ENCODE peak calls at places on chromosomes 7 and 10, in ten cellular contexts. E, N, D, F, S, V, Z, I, M and W are unnamed samples.

GRCh38 chr7:149799397-149800168 is 26.2 kb upstream of the ZNF467 start:
- DNase-seq in E (peak; percentile 53), D (no peak), S (peak; percentile 63), F (peak; percentile 33), I (peak; percentile 58), M (peak; percentile 84), Z (peak; percentile 75), V (no peak), N (no peak), W (peak; percentile 82)

GRCh38 chr10:47060356-47060755 is 149.1 kb downstream of the PTPN20 start:
- DNase-seq in M (no peak), Z (no peak), D (no peak), V (no peak), S (no peak), E (no peak), F (no peak), N (no peak), I (no peak), W (no peak)

GRCh38 chr10:88012627-88013026 is 149.2 kb downstream of the PTEN start:
- DNase-seq in M (no peak), D (peak; percentile 24), F (no peak), V (no peak), Z (no peak), S (no peak), E (no peak), I (no peak), N (no peak), W (no peak)

GRCh38 chr10:55629792-55630490 is 731.1 kb downstream of the ZWINT start:
- DNase-seq in E (peak; percentile 77), S (no peak), F (peak; percentile 78), I (peak; percentile 48), V (no peak), Z (peak; percentile 64), D (peak; percentile 67), N (no peak), M (no peak), W (peak; percentile 65)

GRCh38 chr7:124497209-124497608 is 268.4 kb downstream of the GPR37 start:
- DNase-seq in Z (no peak), F (no peak), I (no peak), D (no peak), V (no peak), S (no peak), N (no peak), M (no peak), E (no peak), W (no peak)

GRCh38 chr7:30252885-30253795 is 31.3 kb upstream of the ZNRF2 start:
- DNase-seq in V (no peak), D (peak; percentile 39), M (no peak), I (no peak), S (no peak), N (peak; percentile 60), E (peak; percentile 34), F (peak; percentile 11), Z (no peak), W (no peak)

GRCh38 chr7:20858913-20859312 is 72.2 kb upstream of the SP8 start:
- DNase-seq in Z (no peak), D (no peak), S (no peak), V (no peak), E (no peak), I (no peak), N (no peak), F (no peak), M (no peak), W (no peak)

GRCh38 chr10:97519342-97519741 is 20.6 kb downstream of the UBTD1 start:
- DNase-seq in V (no peak), N (no peak), S (no peak), Z (no peak), M (no peak), I (no peak), E (no peak), D (peak; percentile 49), F (no peak), W (no peak)

GRCh38 chr10:12663863-12664262 is 314.5 kb downstream of the CAMK1D start:
- DNase-seq in S (no peak), N (no peak), D (no peak), V (no peak), Z (no peak), E (no peak), I (no peak), F (peak; percentile 13), M (no peak), W (no peak)

GRCh38 chr7:108358553-108358952 is 97.7 kb downstream of the NRCAM start:
- DNase-seq in N (peak; percentile 93), F (peak; percentile 87), M (no peak), S (no peak), Z (peak; percentile 47), V (no peak), D (peak; percentile 65), E (peak; percentile 83), I (no peak), W (peak; percentile 32)

GRCh38 chr10:118101501-118101900 is 54.8 kb upstream of the RAB11FIP2 start:
- DNase-seq in I (no peak), M (no peak), N (no peak), F (no peak), E (no peak), Z (no peak), V (no peak), S (no peak), D (peak; percentile 78), W (no peak)

GRCh38 chr10:24463683-24464426 is 254.9 kb downstream of the KIAA1217 start:
- DNase-seq in S (no peak), N (peak; percentile 82), D (peak; percentile 89), E (peak; percentile 66), M (no peak), V (no peak), Z (no peak), I (peak; percentile 68), F (peak; percentile 96), W (no peak)

GRCh38 chr7:84536256-84536870 is 341.8 kb upstream of the SEMA3A start:
- DNase-seq in N (peak; percentile 70), D (peak; percentile 40), I (no peak), F (peak; percentile 82), S (no peak), V (no peak), E (no peak), M (no peak), Z (no peak), W (no peak)

GRCh38 chr10:36086976-36087726 is 445.1 kb upstream of the FZD8 start:
- DNase-seq in M (no peak), N (no peak), S (no peak), I (no peak), D (no peak), V (no peak), Z (no peak), F (peak; percentile 82), E (no peak), W (no peak)

GRCh38 chr7:18457832-18458231 is 37.7 kb upstream of the HDAC9 start:
- DNase-seq in Z (no peak), D (no peak), F (no peak), I (no peak), V (no peak), N (peak; percentile 70), S (no peak), E (no peak), M (no peak), W (no peak)

GRCh38 chr7:73766556-73767229 is 3.4 kb downstream of the CLDN3 start:
- DNase-seq in D (no peak), M (no peak), Z (no peak), F (no peak), E (no peak), V (no peak), I (peak; percentile 80), N (no peak), S (no peak), W (no peak)
- H3K9me2 ChIP-seq in D (no peaks in the 10 kb centered on the region), M (no peaks in the 10 kb centered on the region), Z (no peaks in the 10 kb centered on the region), F (no peaks in the 10 kb centered on the region), E (no peaks in the 10 kb centered on the region), V (no peaks in the 10 kb centered on the region), I (no peaks in the 10 kb centered on the region), N (no peaks in the 10 kb centered on the region), S (no peaks in the 10 kb centered on the region), W (peaks cover 8% of the 10 kb centered on the region)

DNA sequence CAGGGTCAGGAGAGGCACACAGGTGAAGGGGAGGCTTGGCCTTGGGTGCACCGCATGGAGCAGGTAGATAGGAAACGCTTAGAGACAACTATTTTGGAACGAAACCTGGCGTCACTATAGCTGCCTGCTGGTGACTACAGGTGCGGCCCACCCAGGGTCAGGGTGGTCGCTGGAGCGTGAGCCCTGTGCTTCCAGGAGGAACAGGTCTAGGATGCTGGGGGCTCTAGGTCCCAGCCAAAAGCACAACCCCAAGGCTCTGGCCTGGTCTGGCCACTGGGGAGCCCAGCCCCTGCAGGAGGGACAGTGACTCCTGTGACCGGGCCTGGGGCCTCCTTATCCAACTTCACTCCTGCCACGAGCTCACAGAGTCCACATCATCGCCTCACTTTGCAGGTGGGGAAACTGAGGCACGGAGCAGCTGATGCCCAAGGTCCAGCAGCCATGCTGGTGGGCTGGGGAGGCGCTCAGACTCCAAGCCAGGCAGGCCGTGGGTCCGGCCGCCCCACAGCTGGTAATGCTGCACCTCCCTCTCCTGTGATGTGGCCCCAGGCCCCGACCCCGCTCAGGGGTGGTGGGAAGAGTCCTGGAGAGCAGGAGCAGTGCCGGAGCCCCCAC is 9.0 kb downstream of the LFNG start:
- DNase-seq in V (no peak), N (no peak), E (no peak), F (no peak), S (no peak), Z (no peak), I (no peak), M (no peak), D (no peak), W (peak; percentile 1)
- H3K4me1 ChIP-seq in V (peaks cover 61% of the 10 kb centered on the region), N (peaks cover 78% of the 10 kb centered on the region), E (peaks cover 42% of the 10 kb centered on the region), F (peaks cover 53% of the 10 kb centered on the region), S (peaks cover 30% of the 10 kb centered on the region), Z (peaks cover 45% of the 10 kb centered on the region), I (no peaks in the 10 kb centered on the region), M (peaks cover 10% of the 10 kb centered on the region), D (peaks cover 32% of the 10 kb centered on the region), W (peaks cover 27% of the 10 kb centered on the region)

DNA sequence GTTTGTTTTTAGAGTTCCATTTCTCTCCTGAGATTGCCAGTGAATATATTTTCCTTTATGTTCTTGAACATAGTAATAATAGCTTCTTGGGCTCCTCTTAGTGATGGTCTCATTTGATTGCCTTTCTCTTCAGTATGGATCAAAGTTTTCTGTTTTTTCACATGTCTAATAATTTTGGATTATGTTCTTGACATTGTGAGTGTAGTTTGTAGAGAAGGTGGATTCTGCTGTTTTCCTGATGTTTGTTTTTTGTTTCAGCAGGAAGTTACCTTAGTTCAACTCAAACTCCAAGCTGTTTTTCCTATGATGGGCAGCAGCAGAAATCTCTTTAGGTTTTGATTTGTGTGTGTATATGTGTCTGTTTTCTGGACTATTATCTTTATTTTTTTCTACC is 43.8 kb downstream of the TAF3 start:
- DNase-seq in N (no peak), V (no peak), D (no peak), I (no peak), Z (no peak), M (no peak), F (no peak), S (no peak), E (no peak), W (no peak)
- H3K9me2 ChIP-seq in N (no peaks in the 10 kb centered on the region), V (no peaks in the 10 kb centered on the region), D (no peaks in the 10 kb centered on the region), I (no peaks in the 10 kb centered on the region), Z (no peaks in the 10 kb centered on the region), M (no peaks in the 10 kb centered on the region), F (no peaks in the 10 kb centered on the region), S (no peaks in the 10 kb centered on the region), E (no peaks in the 10 kb centered on the region), W (no peaks in the 10 kb centered on the region)

DNA sequence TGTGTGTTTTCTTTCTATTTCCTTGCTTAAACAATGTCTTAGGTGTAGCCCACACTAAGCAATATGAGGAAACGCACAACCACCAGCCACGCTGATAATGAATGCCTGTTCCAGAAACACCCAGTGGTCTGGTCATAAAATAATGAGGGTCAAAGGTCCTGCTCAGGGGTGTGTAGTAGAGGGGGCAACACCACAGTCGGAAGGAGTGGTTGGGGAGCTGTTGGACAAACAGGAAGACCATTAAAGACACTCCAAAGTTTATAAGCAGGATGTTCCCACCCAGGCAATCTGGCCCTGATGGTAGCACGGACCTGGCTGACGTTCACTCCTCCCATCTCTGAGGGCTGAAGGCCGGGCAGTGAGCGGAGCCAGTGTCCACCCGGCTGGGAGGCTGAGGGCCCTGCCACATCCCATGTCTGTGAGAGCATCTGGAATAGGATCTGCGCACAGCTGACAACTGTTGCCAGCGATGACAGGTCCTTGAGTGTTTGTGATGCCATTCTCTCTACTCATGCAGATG is 7.7 kb downstream of the PKD1L1 start:
- DNase-seq in N (no peak), I (no peak), M (no peak), D (peak; percentile 92), Z (no peak), F (no peak), E (peak; percentile 47), V (no peak), S (no peak), W (no peak)
- H3K4me1 ChIP-seq in N (peaks cover 23% of the 10 kb centered on the region), I (peaks cover 24% of the 10 kb centered on the region), M (peaks cover 47% of the 10 kb centered on the region), D (peaks cover 42% of the 10 kb centered on the region), Z (peaks cover 25% of the 10 kb centered on the region), F (peaks cover 14% of the 10 kb centered on the region), E (peaks cover 17% of the 10 kb centered on the region), V (peaks cover 9% of the 10 kb centered on the region), S (peaks cover 38% of the 10 kb centered on the region), W (peaks cover 18% of the 10 kb centered on the region)